ENCODE peak calls at places on chromosomes 5 and 9, in four cellular contexts. One of them, this sample, is unnamed.

GRCh38 chr9:98867434-98868168 is 60.1 kb downstream of the GALNT12 start:
- DNase-seq in left colon: peak; percentile 55
- DNase-seq in RWPE1: no peak
- DNase-seq in activated T-cell treated with anti-CD3 and anti-CD28 coated beads, Interleukin-2, amount 50 U/mL, for 72 hours: peak; percentile 10
- DNase-seq in this sample: no peak

GRCh38 chr5:157384971-157385709 is 74.9 kb upstream of the NIPAL4 start:
- DNase-seq in RWPE1: peak; percentile 34
- DNase-seq in activated T-cell treated with anti-CD3 and anti-CD28 coated beads, Interleukin-2, amount 50 U/mL, for 72 hours: no peak
- DNase-seq in left colon: peak; percentile 57
- DNase-seq in this sample: peak; percentile 66

GRCh38 chr9:132989414-132989996 is 11.0 kb downstream of the GFI1B start:
- DNase-seq in activated T-cell treated with anti-CD3 and anti-CD28 coated beads, Interleukin-2, amount 50 U/mL, for 72 hours: no peak
- DNase-seq in RWPE1: no peak
- DNase-seq in left colon: no peak
- DNase-seq in this sample: no peak

GRCh38 chr5:170262061-170262764 is 29.4 kb downstream of the C5orf58 start:
- DNase-seq in activated T-cell treated with anti-CD3 and anti-CD28 coated beads, Interleukin-2, amount 50 U/mL, for 72 hours: no peak
- DNase-seq in RWPE1: no peak
- DNase-seq in left colon: no peak
- DNase-seq in this sample: no peak

GRCh38 chr9:132731230-132731629 is 61.0 kb downstream of the GTF3C4 start:
- DNase-seq in RWPE1: no peak
- DNase-seq in left colon: peak; percentile 48
- DNase-seq in activated T-cell treated with anti-CD3 and anti-CD28 coated beads, Interleukin-2, amount 50 U/mL, for 72 hours: no peak
- DNase-seq in this sample: peak; percentile 67

GRCh38 chr9:131915181-131915580 is 164.5 kb downstream of the MED27 start:
- DNase-seq in left colon: no peak
- DNase-seq in activated T-cell treated with anti-CD3 and anti-CD28 coated beads, Interleukin-2, amount 50 U/mL, for 72 hours: no peak
- DNase-seq in RWPE1: peak; percentile 37
- DNase-seq in this sample: peak; percentile 33

GRCh38 chr9:69740872-69741505 is 18.8 kb downstream of the PTAR1 start:
- DNase-seq in left colon: no peak
- DNase-seq in activated T-cell treated with anti-CD3 and anti-CD28 coated beads, Interleukin-2, amount 50 U/mL, for 72 hours: no peak
- DNase-seq in RWPE1: no peak
- DNase-seq in this sample: peak; percentile 13

GRCh38 chr5:181163487-181164075 is 16.2 kb downstream of the OR2V2 start:
- DNase-seq in left colon: no peak
- DNase-seq in RWPE1: no peak
- DNase-seq in activated T-cell treated with anti-CD3 and anti-CD28 coated beads, Interleukin-2, amount 50 U/mL, for 72 hours: peak; percentile 46
- DNase-seq in this sample: no peak

GRCh38 chr5:103373576-103374472 is 115.3 kb downstream of the MACIR start:
- DNase-seq in left colon: no peak
- DNase-seq in activated T-cell treated with anti-CD3 and anti-CD28 coated beads, Interleukin-2, amount 50 U/mL, for 72 hours: no peak
- DNase-seq in RWPE1: no peak
- DNase-seq in this sample: no peak

GRCh38 chr5:38853753-38854470 is 8.1 kb downstream of the OSMR start:
- DNase-seq in RWPE1: peak; percentile 83
- DNase-seq in activated T-cell treated with anti-CD3 and anti-CD28 coated beads, Interleukin-2, amount 50 U/mL, for 72 hours: no peak
- DNase-seq in left colon: no peak
- DNase-seq in this sample: peak; percentile 98

GRCh38 chr9:85876628-85877027 is 64.3 kb upstream of the NAA35 start:
- DNase-seq in activated T-cell treated with anti-CD3 and anti-CD28 coated beads, Interleukin-2, amount 50 U/mL, for 72 hours: no peak
- DNase-seq in left colon: no peak
- DNase-seq in RWPE1: no peak
- DNase-seq in this sample: no peak

GRCh38 chr9:88387733-88388202 is 476 bp upstream of the SPIN1 start:
- DNase-seq in activated T-cell treated with anti-CD3 and anti-CD28 coated beads, Interleukin-2, amount 50 U/mL, for 72 hours: peak; percentile 25
- DNase-seq in left colon: peak; percentile 70
- DNase-seq in RWPE1: peak; percentile 61
- DNase-seq in this sample: peak; percentile 70

GRCh38 chr9:133704711-133705181 is 33.4 kb downstream of the SARDH start:
- DNase-seq in left colon: no peak
- DNase-seq in RWPE1: no peak
- DNase-seq in activated T-cell treated with anti-CD3 and anti-CD28 coated beads, Interleukin-2, amount 50 U/mL, for 72 hours: no peak
- DNase-seq in this sample: no peak

GRCh38 chr9:115594551-115594950 is 476.6 kb upstream of the TNC start:
- DNase-seq in activated T-cell treated with anti-CD3 and anti-CD28 coated beads, Interleukin-2, amount 50 U/mL, for 72 hours: no peak
- DNase-seq in RWPE1: no peak
- DNase-seq in left colon: no peak
- DNase-seq in this sample: no peak

GRCh38 chr9:16619341-16619740 is 251.1 kb downstream of the BNC2 start:
- DNase-seq in activated T-cell treated with anti-CD3 and anti-CD28 coated beads, Interleukin-2, amount 50 U/mL, for 72 hours: no peak
- DNase-seq in RWPE1: no peak
- DNase-seq in left colon: no peak
- DNase-seq in this sample: no peak

This sample was measured in epithelial cell of esophagus.